ENCODE peak calls at places on chromosome 7, in five cellular contexts. X is CD4-positive, alpha-beta T cell; J is prostate gland; D is pulmonary artery endothelial cell; R is GM12865. Q is an unnamed sample.

GRCh38 chr7:94182066-94182465 is 177.9 kb upstream of the BET1 start:
- DNase-seq in X (no peak), J (no peak), D (no peak), R (no peak), Q (peak; percentile 96)

GRCh38 chr7:112160130-112160770 is 45.9 kb downstream of the DOCK4 start:
- DNase-seq in X (no peak), J (no peak), D (peak; percentile 67), R (no peak), Q (peak; percentile 36)

GRCh38 chr7:99794585-99795502 is 10.9 kb upstream of the CYP3A4 start:
- DNase-seq in X (no peak), J (no peak), D (no peak), R (no peak), Q (peak; percentile 90)

GRCh38 chr7:128421384-128421783 is 11.6 kb upstream of the IMPDH1 start:
- DNase-seq in X (no peak), J (no peak), D (no peak), R (no peak), Q (no peak)

GRCh38 chr7:29592866-29593265 is 29.2 kb downstream of the PRR15 start:
- DNase-seq in X (no peak), J (no peak), D (no peak), R (no peak), Q (no peak)

GRCh38 chr7:107405559-107405958 is 64.3 kb upstream of the GPR22 start:
- DNase-seq in X (no peak), J (no peak), D (no peak), R (no peak), Q (no peak)

GRCh38 chr7:128791121-128791967 is 424 bp upstream of the CCDC136 start:
- DNase-seq in X (peak; percentile 76), J (peak; percentile 60), D (no peak), R (peak; percentile 78), Q (peak; percentile 42)

GRCh38 chr7:11297764-11298163 is 324.1 kb downstream of the PHF14 start:
- DNase-seq in X (no peak), J (peak; percentile 15), D (no peak), R (no peak), Q (no peak)

GRCh38 chr7:51374936-51375335 is 58.3 kb upstream of the COBL start:
- DNase-seq in X (no peak), J (no peak), D (no peak), R (no peak), Q (peak; percentile 12)

GRCh38 chr7:55387062-55387965 is 22.2 kb downstream of the LANCL2 start:
- DNase-seq in X (no peak), J (no peak), D (no peak), R (peak; percentile 22), Q (peak; percentile 74)

GRCh38 chr7:33185786-33186185 is 56.4 kb downstream of the BBS9 start:
- DNase-seq in X (no peak), J (no peak), D (peak; percentile 8), R (peak; percentile 54), Q (peak; percentile 62)